ENCODE peak calls at places on chromosomes 7 and 10, in five cellular contexts. N is pancreas; K is Daoy; B is NCI-H1436 treated with DMSO at 0.1 percent for 48 hours; I is activated naive CD4-positive, alpha-beta T cell. G is an unnamed sample.

GRCh38 chr10:72638586-72639440 is 12.9 kb upstream of the MICU1 start:
- DNase-seq in N (no peak), K (no peak), B (no peak), I (no peak), G (no peak)

GRCh38 chr10:74453151-74453550 is 302.1 kb downstream of the ADK start:
- DNase-seq in N (no peak), K (no peak), B (no peak), I (no peak), G (no peak)

GRCh38 chr7:116610210-116610609 is 61.8 kb upstream of the MET start:
- DNase-seq in N (no peak), K (peak), B (no peak), I (no peak), G (no peak)

GRCh38 chr7:26865094-26865388 is 651 bp upstream of the SKAP2 start:
- DNase-seq in N (no peak), K (no peak), B (no peak), I (no peak), G (peak)

GRCh38 chr7:2843711-2844152 is 376 bp downstream of the GNA12 start:
- DNase-seq in N (peak), K (peak), B (no peak), I (no peak), G (no peak)

GRCh38 chr7:157276731-157277562 is 59.9 kb upstream of the DNAJB6 start:
- DNase-seq in N (no peak), K (peak), B (no peak), I (no peak), G (no peak)

GRCh38 chr10:81179805-81180452 is 642.2 kb downstream of the SH2D4B start:
- DNase-seq in N (no peak), K (no peak), B (no peak), I (no peak), G (no peak)

GRCh38 chr7:130270947-130271790 is 4.5 kb downstream of the CPA2 start:
- DNase-seq in N (peak), K (no peak), B (peak), I (no peak), G (no peak)

GRCh38 chr10:79320785-79321493 is 26.3 kb upstream of the PPIF start:
- DNase-seq in N (no peak), K (peak), B (no peak), I (no peak), G (no peak)

GRCh38 chr10:27072436-27073114 is 27.7 kb downstream of the ANKRD26 start:
- DNase-seq in N (no peak), K (no peak), B (no peak), I (no peak), G (no peak)

GRCh38 chr7:157404845-157405481 is 68.2 kb downstream of the DNAJB6 start:
- DNase-seq in N (no peak), K (peak), B (no peak), I (no peak), G (no peak)

GRCh38 chr7:34034728-34035127 is 129.4 kb downstream of the BMPER start:
- DNase-seq in N (no peak), K (no peak), B (no peak), I (no peak), G (no peak)

GRCh38 chr7:53466396-53466795 is 431.0 kb downstream of the POM121L12 start:
- DNase-seq in N (no peak), K (no peak), B (no peak), I (no peak), G (no peak)

GRCh38 chr10:91564026-91564425 is 68.8 kb downstream of the PPP1R3C start:
- DNase-seq in N (no peak), K (no peak), B (no peak), I (no peak), G (no peak)

GRCh38 chr7:84801396-84801795 is 385.5 kb downstream of the SEMA3D start:
- DNase-seq in N (no peak), K (no peak), B (no peak), I (no peak), G (no peak)

GRCh38 chr7:35380739-35381224 is 126.9 kb upstream of the TBX20 start:
- DNase-seq in N (no peak), K (no peak), B (no peak), I (no peak), G (no peak)

GRCh38 chr10:115092555-115093285 is 445 bp upstream of the ATRNL1 start:
- DNase-seq in N (peak), K (peak), B (no peak), I (no peak), G (no peak)

GRCh38 chr10:96125142-96125515 is 5.0 kb upstream of the ZNF518A start:
- DNase-seq in N (no peak), K (no peak), B (no peak), I (no peak), G (no peak)

GRCh38 chr7:127858915-127859189 is 172.4 kb downstream of the LRRC4 start:
- DNase-seq in N (no peak), K (no peak), B (no peak), I (no peak), G (no peak)

GRCh38 chr7:8597565-8597964 is 164.2 kb downstream of the NXPH1 start:
- DNase-seq in N (no peak), K (no peak), B (peak), I (no peak), G (no peak)

GRCh38 chr7:28573751-28574295 is 161.5 kb downstream of the CREB5 start:
- DNase-seq in N (no peak), K (peak), B (no peak), I (no peak), G (no peak)

GRCh38 chr7:31764457-31764856 is 77.4 kb downstream of the PPP1R17 start:
- DNase-seq in N (no peak), K (no peak), B (no peak), I (no peak), G (no peak)

GRCh38 chr10:69685802-69686585 is 55.9 kb downstream of the FAM241B start:
- DNase-seq in N (peak), K (no peak), B (no peak), I (no peak), G (peak)

GRCh38 chr10:70212879-70213278 is 20.4 kb downstream of the PPA1 start:
- DNase-seq in N (no peak), K (no peak), B (no peak), I (no peak), G (no peak)